ENCODE peak calls at places on chromosomes 12 and 14, in ten cellular contexts. H, Q, K, D, V, N, G, J, E and O are unnamed samples.

GRCh38 chr14:104297721-104298401 is 159.5 kb downstream of the KIF26A start:
- DNase-seq in V (no peak), D (peak; percentile 26), N (no peak), G (no peak), J (no peak), K (no peak), E (no peak), Q (no peak), H (no peak), O (no peak)

GRCh38 chr14:102028733-102029132 is 58.1 kb downstream of the HSP90AA1 start:
- DNase-seq in J (no peak), G (no peak), Q (no peak), K (no peak), H (no peak), E (no peak), D (no peak), V (peak; percentile 43), N (no peak), O (no peak)

GRCh38 chr14:51564986-51565604 is 86.6 kb upstream of the FRMD6 start:
- DNase-seq in H (no peak), G (no peak), N (no peak), K (peak; percentile 31), E (no peak), J (no peak), D (no peak), V (no peak), Q (no peak), O (no peak)

GRCh38 chr12:131473721-131474709 is 236.9 kb upstream of the SFSWAP start:
- DNase-seq in J (no peak), E (peak; percentile 18), V (no peak), G (no peak), H (no peak), Q (no peak), K (no peak), D (no peak), N (no peak), O (no peak)

GRCh38 chr12:53968214-53969127 is 4.5 kb upstream of the HOXC11 start:
- DNase-seq in Q (no peak), N (no peak), K (no peak), H (no peak), J (no peak), G (no peak), D (peak; percentile 41), E (no peak), V (no peak), O (no peak)

GRCh38 chr12:24705741-24706358 is 243.1 kb downstream of the BCAT1 start:
- DNase-seq in D (no peak), J (no peak), E (no peak), G (no peak), Q (peak; percentile 82), K (no peak), N (no peak), V (no peak), H (no peak), O (no peak)

GRCh38 chr12:114692558-114693531 is 8.9 kb upstream of the TBX3 start:
- DNase-seq in V (no peak), Q (no peak), K (no peak), G (no peak), D (no peak), J (no peak), H (no peak), E (no peak), N (no peak), O (no peak)

GRCh38 chr12:44542716-44543115 is 333.4 kb downstream of the NELL2 start:
- DNase-seq in J (no peak), E (no peak), D (no peak), Q (no peak), V (no peak), N (no peak), K (no peak), G (no peak), H (no peak), O (no peak)

GRCh38 chr14:103188691-103189480 is 65.6 kb downstream of the TNFAIP2 start:
- DNase-seq in Q (no peak), V (no peak), K (no peak), G (peak; percentile 46), D (peak; percentile 75), J (peak; percentile 23), H (no peak), E (peak; percentile 37), N (no peak), O (peak; percentile 18)

GRCh38 chr12:44846826-44847225 is 29.3 kb downstream of the NELL2 start:
- DNase-seq in E (no peak), K (peak; percentile 14), J (no peak), N (no peak), Q (no peak), G (no peak), H (no peak), V (no peak), D (no peak), O (no peak)

GRCh38 chr12:125175576-125175975 is 110.3 kb downstream of the AACS start:
- DNase-seq in E (no peak), D (no peak), H (no peak), G (no peak), V (no peak), N (no peak), K (no peak), Q (no peak), J (no peak), O (no peak)

GRCh38 chr12:85509857-85510256 is 229.8 kb downstream of the ALX1 start:
- DNase-seq in D (no peak), V (no peak), G (no peak), H (no peak), N (no peak), J (no peak), E (no peak), K (no peak), Q (peak; percentile 41), O (no peak)

DNA sequence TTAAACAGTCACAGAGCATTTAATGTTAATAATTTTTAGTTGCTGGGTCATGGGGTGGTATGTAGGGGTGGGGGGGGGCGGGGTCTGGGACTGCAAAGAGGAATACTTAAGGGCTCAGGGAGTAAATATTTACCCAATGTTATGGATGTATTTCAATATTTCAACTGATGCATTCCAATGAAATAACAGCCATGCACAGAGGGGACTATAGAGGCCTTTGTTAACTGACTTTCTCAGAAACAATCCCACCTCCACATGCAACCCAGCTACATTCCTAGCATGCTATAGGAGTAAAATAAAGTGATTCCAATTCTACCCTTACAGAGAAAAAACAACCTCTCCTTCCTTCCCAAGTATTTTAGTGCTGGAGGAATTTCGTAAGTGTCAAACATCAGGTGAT is 7.9 kb upstream of the BBS10 start:
- DNase-seq in Q (no peak), K (no peak), H (no peak), G (no peak), V (no peak), J (no peak), N (no peak), E (no peak), D (no peak), O (no peak)
- TF ChIP-seq CTCF in Q (no peak), K (no peak), H (no peak), G (no peak), V (no peak), J (no peak), N (no peak), E (no peak), D (no peak), O (no peak)

GRCh38 chr12:94320109-94320508 is 139.6 kb downstream of the CEP83 start:
- DNase-seq in E (no peak), J (no peak), D (no peak), K (no peak), Q (no peak), G (no peak), H (no peak), N (no peak), V (no peak), O (no peak)

GRCh38 chr12:94318178-94318577 is 141.5 kb downstream of the CEP83 start:
- DNase-seq in H (no peak), K (no peak), E (no peak), N (no peak), G (no peak), Q (peak; percentile 59), V (no peak), J (no peak), D (no peak), O (no peak)

GRCh38 chr12:94326234-94326633 is 133.4 kb downstream of the CEP83 start:
- DNase-seq in J (no peak), G (no peak), H (no peak), E (no peak), K (no peak), Q (no peak), D (no peak), N (no peak), V (no peak), O (no peak)

GRCh38 chr12:94326727-94327126 is 132.9 kb downstream of the CEP83 start:
- DNase-seq in N (no peak), H (no peak), E (no peak), J (no peak), D (no peak), Q (no peak), V (peak; percentile 30), G (no peak), K (no peak), O (no peak)

GRCh38 chr12:94322346-94322745 is 137.3 kb downstream of the CEP83 start:
- DNase-seq in Q (no peak), N (no peak), H (no peak), G (no peak), V (no peak), K (no peak), D (no peak), J (no peak), E (no peak), O (no peak)
- TF ChIP-seq CTCF in Q (no peak), N (no peak), H (no peak), G (no peak), V (no peak), K (no peak), D (no peak), J (no peak), E (no peak), O (no peak)

GRCh38 chr12:96698521-96698920 is 208.5 kb upstream of the NEDD1 start:
- DNase-seq in N (no peak), V (no peak), J (no peak), D (no peak), E (no peak), H (no peak), G (no peak), Q (no peak), K (no peak), O (no peak)
- TF ChIP-seq CTCF in N (no peak), V (peak; percentile 25), J (no peak), D (no peak), E (no peak), H (no peak), G (no peak), Q (no peak), K (no peak), O (no peak)

GRCh38 chr12:30138483-30138882 is 354.7 kb upstream of the TMTC1 start:
- DNase-seq in D (no peak), H (no peak), N (no peak), G (no peak), E (no peak), K (no peak), J (no peak), V (no peak), Q (no peak), O (no peak)

GRCh38 chr12:30136661-30137060 is 352.9 kb upstream of the TMTC1 start:
- DNase-seq in G (no peak), H (no peak), J (no peak), N (no peak), E (no peak), D (no peak), V (no peak), K (no peak), Q (no peak), O (no peak)

DNA sequence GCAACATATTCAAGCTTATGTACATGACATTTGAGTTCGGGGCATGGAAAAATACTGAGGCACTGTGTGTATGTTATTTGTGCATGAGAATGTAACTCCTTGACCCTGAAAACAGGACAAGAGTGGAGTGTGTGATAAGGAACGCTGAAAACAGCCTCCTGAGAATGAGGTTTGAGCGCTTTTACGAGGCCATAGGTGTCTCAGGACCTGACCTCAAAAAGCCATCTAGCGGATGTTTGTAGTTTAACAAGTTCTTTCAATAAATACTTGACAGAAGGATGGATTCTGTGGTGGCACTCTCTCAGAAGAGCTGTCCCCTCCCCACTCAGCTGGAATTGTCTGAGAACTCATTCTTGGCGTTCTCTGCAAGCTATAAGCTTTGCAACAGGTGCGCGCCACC is 350.5 kb upstream of the TMTC1 start:
- DNase-seq in V (no peak), H (no peak), K (no peak), G (no peak), N (no peak), E (no peak), J (no peak), Q (peak; percentile 24), D (no peak), O (no peak)
- TF ChIP-seq CTCF in V (no peak), H (no peak), K (no peak), G (peak; percentile 39), N (no peak), E (no peak), J (no peak), Q (peak; percentile 20), D (no peak), O (peak; percentile 33)